ENCODE peak calls at places on chromosomes 13 and 19, in six cellular contexts. M is NCI-H1092, O is mucosa of gallbladder, D is RWPE1, Q is T-helper 1 cell, T is AG10803. R is an unnamed sample.

GRCh38 chr19:43784981-43785808 is 4.4 kb upstream of the KCNN4 start:
- DNase-seq in M (peak), D (peak), Q (peak), O (peak), T (peak), R (peak)

GRCh38 chr19:35975608-35976214 is 19.3 kb upstream of the SDHAF1 start:
- DNase-seq in M (no peak), O (no peak), D (peak), Q (no peak), T (no peak), R (no peak)

GRCh38 chr19:27833031-27833430 is 1379.9 kb downstream of the UQCRFS1 start:
- DNase-seq in M (no peak), T (no peak), Q (no peak), O (no peak), D (peak), R (no peak)

GRCh38 chr19:40006273-40006691 is 9.4 kb downstream of the ZNF546 start:
- DNase-seq in M (no peak), D (no peak), O (no peak), Q (no peak), T (peak), R (no peak)

GRCh38 chr19:743168-743687 is 7.7 kb upstream of the MISP start:
- DNase-seq in Q (no peak), T (no peak), O (peak), M (no peak), D (no peak), R (no peak)

GRCh38 chr13:102286326-102286725 is 115.5 kb downstream of the FGF14 start:
- DNase-seq in M (no peak), Q (no peak), D (peak), T (peak), O (no peak), R (no peak)

GRCh38 chr13:84641491-84641890 is 759.2 kb upstream of the SLITRK1 start:
- DNase-seq in T (peak), O (no peak), M (no peak), D (no peak), Q (no peak), R (no peak)

GRCh38 chr19:19193926-19194325 is 1.9 kb downstream of the RFXANK start:
- DNase-seq in T (no peak), M (no peak), Q (no peak), D (no peak), O (no peak), R (no peak)

GRCh38 chr19:16922949-16923348 is 34.1 kb downstream of the F2RL3 start:
- DNase-seq in O (no peak), Q (no peak), T (no peak), M (no peak), D (no peak), R (no peak)

GRCh38 chr13:40230833-40231266 is 435.6 kb downstream of the FOXO1 start:
- DNase-seq in D (no peak), O (no peak), Q (no peak), M (no peak), T (no peak), R (no peak)

GRCh38 chr13:113771709-113772331 is 12.8 kb downstream of the TMEM255B start:
- DNase-seq in D (no peak), O (no peak), M (no peak), T (no peak), Q (no peak), R (no peak)

GRCh38 chr19:40588110-40588854 is 11.6 kb downstream of the SHKBP1 start:
- DNase-seq in O (no peak), T (no peak), Q (no peak), D (no peak), M (no peak), R (no peak)

GRCh38 chr13:20525144-20525600 is 485 bp downstream of the CRYL1 start:
- DNase-seq in T (no peak), O (peak), D (no peak), Q (no peak), M (peak), R (no peak)

GRCh38 chr19:16134510-16134909 is 9.0 kb upstream of the HSH2D start:
- DNase-seq in D (no peak), M (no peak), T (no peak), Q (no peak), O (no peak), R (no peak)

GRCh38 chr19:19342086-19343015 is 21.7 kb downstream of the MAU2 start:
- DNase-seq in T (peak), O (peak), Q (no peak), D (peak), M (peak), R (no peak)

GRCh38 chr13:100234524-100235136 is 145.7 kb downstream of the PCCA start:
- DNase-seq in M (no peak), T (peak), Q (no peak), D (no peak), O (no peak), R (no peak)

GRCh38 chr13:109869312-109870237 is 83.2 kb upstream of the IRS2 start:
- DNase-seq in M (peak), T (peak), O (peak), Q (no peak), D (peak), R (no peak)

GRCh38 chr19:6501740-6502648 is at the start of gene TUBB4A:
- DNase-seq in O (no peak), D (no peak), T (no peak), M (no peak), Q (no peak), R (no peak)

GRCh38 chr19:55472463-55472862 is 4.0 kb upstream of the ZNF628 start:
- DNase-seq in Q (no peak), D (peak), M (no peak), T (peak), O (no peak), R (no peak)

GRCh38 chr19:6540918-6541689 is 10.3 kb downstream of the TNFSF9 start:
- DNase-seq in D (no peak), T (no peak), M (no peak), O (no peak), Q (no peak), R (no peak)

GRCh38 chr19:39265321-39265916 is 2.8 kb upstream of the IFNL2 start:
- DNase-seq in D (no peak), M (no peak), O (no peak), Q (no peak), T (no peak), R (no peak)

GRCh38 chr19:58345558-58345957 is 7.7 kb downstream of the A1BG start:
- DNase-seq in D (no peak), Q (no peak), T (no peak), M (no peak), O (no peak), R (no peak)

GRCh38 chr19:3034845-3035541 is 5.9 kb upstream of the TLE2 start:
- DNase-seq in T (peak), D (no peak), Q (no peak), M (no peak), O (peak), R (peak)

GRCh38 chr19:16143399-16144215 is at the start of gene HSH2D:
- DNase-seq in M (no peak), O (peak), D (peak), T (no peak), Q (peak), R (peak)

GRCh38 chr19:3604227-3604986 is 2.3 kb downstream of the TBXA2R start:
- DNase-seq in O (no peak), M (no peak), D (no peak), T (no peak), Q (no peak), R (no peak)